ENCODE peak calls at places on chromosome 6, in ten cellular contexts. H is RWPE1, V is A549, J is astrocyte, Q is coronary artery, L is lung, E is ovary, S is GM12864, W is CD14-positive monocyte, U is progenitor cell of endocrine pancreas. A is an unnamed sample.

GRCh38 chr6:104625536-104625935 is 234.2 kb downstream of the HACE1 start:
- DNase-seq in H (peak), V (peak), J (peak), Q (no peak), L (no peak), E (no peak), S (no peak), W (no peak), U (no peak), A (no peak)

GRCh38 chr6:35429463-35429862 is 22.7 kb upstream of the FANCE start:
- DNase-seq in H (no peak), V (no peak), J (no peak), Q (no peak), L (no peak), E (no peak), S (no peak), W (no peak), U (no peak), A (no peak)

GRCh38 chr6:143426025-143426424 is 24.5 kb downstream of the ADAT2 start:
- DNase-seq in H (no peak), V (no peak), J (peak), Q (no peak), L (no peak), E (no peak), S (no peak), W (no peak), U (no peak), A (no peak)

GRCh38 chr6:25028346-25028745 is 92.6 kb upstream of the RIPOR2 start:
- DNase-seq in H (no peak), V (no peak), J (no peak), Q (no peak), L (no peak), E (no peak), S (no peak), W (no peak), U (no peak), A (no peak)

GRCh38 chr6:18048953-18049630 is 61.7 kb upstream of the KIF13A start:
- DNase-seq in H (no peak), V (no peak), J (no peak), Q (no peak), L (no peak), E (no peak), S (no peak), W (no peak), U (no peak), A (no peak)

GRCh38 chr6:43740961-43741764 is 28.8 kb upstream of the VEGFA start:
- DNase-seq in H (no peak), V (no peak), J (no peak), Q (peak), L (no peak), E (no peak), S (no peak), W (no peak), U (no peak), A (no peak)

GRCh38 chr6:24845578-24845977 is 46.9 kb upstream of the ARMH2 start:
- DNase-seq in H (no peak), V (no peak), J (no peak), Q (no peak), L (no peak), E (no peak), S (no peak), W (no peak), U (no peak), A (no peak)

GRCh38 chr6:15512126-15512525 is 150.7 kb downstream of the DTNBP1 start:
- DNase-seq in H (no peak), V (peak), J (no peak), Q (no peak), L (no peak), E (no peak), S (no peak), W (no peak), U (no peak), A (no peak)

GRCh38 chr6:137970368-137970767 is 103.3 kb downstream of the TNFAIP3 start:
- DNase-seq in H (no peak), V (no peak), J (no peak), Q (no peak), L (no peak), E (no peak), S (no peak), W (peak), U (no peak), A (peak)

GRCh38 chr6:6543181-6543879 is 45.2 kb upstream of the LY86 start:
- DNase-seq in H (no peak), V (no peak), J (no peak), Q (no peak), L (no peak), E (no peak), S (no peak), W (no peak), U (no peak), A (peak)

GRCh38 chr6:14723535-14724086 is 522.3 kb upstream of the JARID2 start:
- DNase-seq in H (no peak), V (no peak), J (no peak), Q (no peak), L (no peak), E (no peak), S (no peak), W (no peak), U (no peak), A (no peak)

GRCh38 chr6:105373481-105373880 is 29.4 kb downstream of the PREP start:
- DNase-seq in H (no peak), V (no peak), J (no peak), Q (no peak), L (no peak), E (no peak), S (no peak), W (no peak), U (no peak), A (no peak)

GRCh38 chr6:21181866-21182265 is 411.7 kb upstream of the SOX4 start:
- DNase-seq in H (no peak), V (no peak), J (no peak), Q (no peak), L (no peak), E (no peak), S (no peak), W (no peak), U (no peak), A (no peak)

GRCh38 chr6:43171284-43172126 is 436 bp downstream of the SRF start:
- DNase-seq in H (no peak), V (no peak), J (no peak), Q (no peak), L (no peak), E (peak), S (no peak), W (no peak), U (peak), A (no peak)

GRCh38 chr6:105810105-105810921 is 275.8 kb upstream of the PRDM1 start:
- DNase-seq in H (peak), V (peak), J (peak), Q (no peak), L (peak), E (no peak), S (no peak), W (peak), U (no peak), A (no peak)

GRCh38 chr6:154555075-154555677 is 44.7 kb upstream of the CNKSR3 start:
- DNase-seq in H (peak), V (peak), J (peak), Q (no peak), L (no peak), E (no peak), S (no peak), W (no peak), U (no peak), A (no peak)

GRCh38 chr6:2900821-2901644 is 2.1 kb downstream of the SERPINB9 start:
- DNase-seq in H (no peak), V (no peak), J (no peak), Q (no peak), L (no peak), E (no peak), S (no peak), W (no peak), U (no peak), A (no peak)

GRCh38 chr6:118281291-118281690 is 266.8 kb upstream of the PLN start:
- DNase-seq in H (no peak), V (no peak), J (no peak), Q (no peak), L (no peak), E (no peak), S (no peak), W (no peak), U (no peak), A (no peak)

GRCh38 chr6:152874846-152875568 is 107.8 kb downstream of the FBXO5 start:
- DNase-seq in H (no peak), V (no peak), J (no peak), Q (no peak), L (no peak), E (no peak), S (no peak), W (no peak), U (no peak), A (no peak)

GRCh38 chr6:157610451-157610999 is 212.5 kb upstream of the SNX9 start:
- DNase-seq in H (no peak), V (no peak), J (no peak), Q (no peak), L (no peak), E (no peak), S (no peak), W (no peak), U (no peak), A (no peak)

GRCh38 chr6:18154507-18155272 is at the start of gene TPMT:
- DNase-seq in H (no peak), V (no peak), J (no peak), Q (peak), L (no peak), E (no peak), S (no peak), W (no peak), U (peak), A (no peak)

GRCh38 chr6:27312146-27312949 is at the start of gene POM121L2:
- DNase-seq in H (peak), V (peak), J (peak), Q (no peak), L (peak), E (no peak), S (no peak), W (peak), U (peak), A (peak)

GRCh38 chr6:2426561-2427340 is 181.3 kb upstream of the GMDS start:
- DNase-seq in H (no peak), V (no peak), J (peak), Q (no peak), L (no peak), E (no peak), S (no peak), W (no peak), U (no peak), A (no peak)

GRCh38 chr6:19035454-19035853 is 648.3 kb downstream of the RNF144B start:
- DNase-seq in H (no peak), V (no peak), J (no peak), Q (no peak), L (no peak), E (no peak), S (no peak), W (no peak), U (no peak), A (no peak)

GRCh38 chr6:129567374-129567773 is 142.6 kb downstream of the ARHGAP18 start:
- DNase-seq in H (peak), V (peak), J (no peak), Q (no peak), L (no peak), E (no peak), S (no peak), W (no peak), U (no peak), A (no peak)

GRCh38 chr6:34630040-34630439 is 66.5 kb downstream of the ILRUN start:
- DNase-seq in H (peak), V (peak), J (peak), Q (no peak), L (no peak), E (no peak), S (no peak), W (no peak), U (no peak), A (no peak)

GRCh38 chr6:45084257-45084656 is 243.9 kb upstream of the RUNX2 start:
- DNase-seq in H (no peak), V (no peak), J (no peak), Q (no peak), L (no peak), E (no peak), S (no peak), W (no peak), U (no peak), A (no peak)

GRCh38 chr6:45082091-45082490 is 246.0 kb upstream of the RUNX2 start:
- DNase-seq in H (no peak), V (no peak), J (no peak), Q (no peak), L (no peak), E (no peak), S (no peak), W (no peak), U (no peak), A (no peak)

GRCh38 chr6:45092135-45092534 is 236.0 kb upstream of the RUNX2 start:
- DNase-seq in H (no peak), V (no peak), J (no peak), Q (no peak), L (no peak), E (no peak), S (no peak), W (no peak), U (no peak), A (no peak)

GRCh38 chr6:45081634-45082033 is 246.5 kb upstream of the RUNX2 start:
- DNase-seq in H (no peak), V (no peak), J (no peak), Q (no peak), L (no peak), E (no peak), S (no peak), W (no peak), U (no peak), A (no peak)

GRCh38 chr6:45086685-45087084 is 241.4 kb upstream of the RUNX2 start:
- DNase-seq in H (no peak), V (no peak), J (no peak), Q (no peak), L (no peak), E (no peak), S (no peak), W (no peak), U (no peak), A (no peak)
- TF ChIP-seq CTCF in H (no peak), V (peak), J (no peak), Q (no peak), L (no peak), E (no peak), S (no peak), W (no peak), U (no peak), A (peak)

GRCh38 chr6:132287101-132287500 is 114.2 kb downstream of the MOXD1 start:
- DNase-seq in H (no peak), V (no peak), J (no peak), Q (no peak), L (no peak), E (no peak), S (no peak), W (no peak), U (no peak), A (no peak)

GRCh38 chr6:132282696-132283095 is 118.6 kb downstream of the MOXD1 start:
- DNase-seq in H (no peak), V (no peak), J (no peak), Q (no peak), L (no peak), E (no peak), S (no peak), W (no peak), U (no peak), A (no peak)

GRCh38 chr6:132289761-132290160 is 111.5 kb downstream of the MOXD1 start:
- DNase-seq in H (no peak), V (no peak), J (no peak), Q (no peak), L (no peak), E (no peak), S (no peak), W (no peak), U (no peak), A (no peak)

GRCh38 chr6:132285004-132285780 is 116.1 kb downstream of the MOXD1 start:
- DNase-seq in H (no peak), V (no peak), J (no peak), Q (no peak), L (no peak), E (no peak), S (no peak), W (no peak), U (no peak), A (no peak)

DNA sequence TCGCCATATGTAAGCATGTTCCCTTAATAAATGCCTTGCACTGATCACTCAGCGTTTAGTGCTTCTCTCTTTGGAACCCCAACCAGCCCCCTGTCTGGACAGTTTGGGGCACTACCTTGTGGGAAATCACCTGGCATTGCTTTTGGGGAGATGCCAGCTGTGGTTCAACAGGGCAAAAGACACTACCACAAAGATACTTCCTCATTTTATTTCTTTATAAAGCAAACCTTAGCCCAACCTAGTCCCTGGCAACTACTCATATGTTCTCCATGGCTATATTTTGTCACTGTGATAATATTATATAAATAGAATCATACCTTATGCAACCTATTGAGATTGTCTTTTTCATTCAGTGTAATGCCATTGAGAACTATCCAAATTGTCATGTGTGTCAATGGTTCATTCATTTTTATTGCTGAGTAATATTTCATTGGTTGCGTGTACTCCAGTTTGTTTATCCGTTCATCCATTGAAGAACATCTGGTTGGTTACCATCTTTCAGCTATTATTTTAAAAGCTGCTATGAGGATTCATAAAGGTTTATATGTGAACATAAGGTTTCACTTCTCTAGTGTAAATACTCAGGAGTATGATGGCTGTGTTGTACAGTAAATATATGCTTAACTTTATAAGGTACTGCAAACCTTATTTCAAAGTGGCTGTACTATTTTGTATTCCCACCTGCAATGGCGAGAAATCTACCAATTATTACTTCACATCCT is 114.8 kb downstream of the MOXD1 start:
- DNase-seq in H (no peak), V (no peak), J (no peak), Q (no peak), L (no peak), E (no peak), S (no peak), W (no peak), U (no peak), A (no peak)
- TF ChIP-seq CTCF in H (no peak), V (no peak), J (no peak), Q (no peak), L (no peak), E (no peak), S (no peak), W (no peak), U (no peak), A (no peak)

GRCh38 chr6:147005499-147005898 is 198.7 kb upstream of the STXBP5 start:
- DNase-seq in H (no peak), V (no peak), J (no peak), Q (no peak), L (no peak), E (no peak), S (no peak), W (no peak), U (no peak), A (no peak)
- TF ChIP-seq CTCF in H (no peak), V (no peak), J (no peak), Q (no peak), L (no peak), E (no peak), S (no peak), W (no peak), U (no peak), A (no peak)

DNA sequence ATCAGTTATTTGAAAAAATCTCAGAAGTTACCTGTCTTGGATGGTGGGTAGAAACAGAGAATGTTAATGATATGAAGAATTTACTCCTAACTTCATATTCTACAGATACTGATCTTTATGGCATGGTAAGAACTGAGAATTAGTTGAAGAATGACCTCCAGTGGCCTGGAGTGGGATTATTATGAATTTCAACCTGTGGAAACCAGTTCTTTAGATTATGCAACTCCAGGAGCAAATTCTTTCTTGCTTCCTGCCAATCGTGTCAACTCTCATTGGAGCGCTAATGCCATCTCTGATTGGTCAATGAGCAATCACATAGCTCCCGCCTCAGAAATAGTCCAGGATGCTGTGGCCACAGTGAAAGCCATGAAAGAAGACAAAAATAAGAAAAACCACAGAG is 40.6 kb downstream of the LYRM2 start:
- DNase-seq in H (peak), V (peak), J (peak), Q (no peak), L (peak), E (no peak), S (no peak), W (no peak), U (no peak), A (no peak)
- TF ChIP-seq CTCF in H (peak), V (no peak), J (no peak), Q (no peak), L (no peak), E (peak), S (no peak), W (no peak), U (peak), A (peak)

GRCh38 chr6:93069856-93070255 is 349.5 kb downstream of the EPHA7 start:
- DNase-seq in H (no peak), V (no peak), J (no peak), Q (no peak), L (no peak), E (no peak), S (no peak), W (no peak), U (no peak), A (no peak)
- TF ChIP-seq CTCF in H (no peak), V (no peak), J (no peak), Q (no peak), L (no peak), E (no peak), S (no peak), W (no peak), U (no peak), A (no peak)

DNA sequence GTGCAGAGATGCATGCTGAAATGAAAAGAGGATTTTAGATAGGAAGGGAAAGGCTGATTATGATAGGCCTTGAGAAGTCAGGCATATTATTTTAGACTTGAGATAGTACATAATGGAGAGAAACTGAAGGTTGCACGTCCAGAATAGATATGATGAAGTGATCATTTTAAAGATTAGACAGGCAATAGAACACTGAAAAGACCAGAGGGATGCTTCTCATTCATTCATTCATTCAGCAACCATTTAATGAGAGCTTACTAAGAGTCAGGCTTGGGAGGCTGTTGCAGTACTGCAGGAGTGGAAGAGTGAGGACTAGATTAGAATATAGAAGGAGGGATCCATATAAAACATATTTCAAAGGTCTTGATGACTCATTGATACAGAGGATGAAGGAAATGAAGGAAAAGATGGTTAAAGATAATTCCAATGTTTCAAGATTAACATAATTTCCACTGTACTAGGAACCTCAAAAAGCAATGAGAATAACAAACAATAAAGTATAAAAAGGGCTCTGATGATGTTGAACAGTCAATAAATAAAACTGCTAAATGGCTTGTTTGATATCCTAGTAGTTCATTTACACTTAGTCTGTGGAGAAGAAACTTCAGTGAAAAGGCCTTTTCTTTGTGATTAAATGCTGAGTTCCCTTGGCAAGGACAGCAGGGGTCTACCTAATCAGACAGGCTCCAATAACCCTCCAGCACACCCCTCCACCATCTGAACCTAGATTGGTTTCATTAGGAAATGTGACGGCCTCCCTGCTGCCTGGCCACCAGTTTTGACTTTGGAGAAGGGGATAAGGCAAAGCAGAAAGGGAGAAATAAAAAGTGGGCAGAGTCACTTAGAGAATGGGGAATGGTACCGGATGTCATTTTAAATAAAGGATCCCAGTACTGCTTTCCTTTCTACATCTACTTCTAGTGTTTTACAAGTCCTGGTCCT is 5.3 kb upstream of the FBXO9 start:
- DNase-seq in H (no peak), V (no peak), J (no peak), Q (no peak), L (no peak), E (no peak), S (no peak), W (no peak), U (no peak), A (no peak)
- TF ChIP-seq CTCF in H (no peak), V (no peak), J (no peak), Q (no peak), L (no peak), E (no peak), S (no peak), W (no peak), U (no peak), A (no peak)